ENCODE peak calls at places on chromosome 11, in four cellular contexts. M is WTC11, X is GM12878, Y is HepG2. Z is an unnamed sample.

GRCh38 chr11:121687961-121688566 is 235.3 kb upstream of the SORL1-AS1 start:
- DNase-seq in M (peak), X (no peak), Y (no peak), Z (no peak)

GRCh38 chr11:36213050-36213840 is 76.0 kb downstream of the COMMD9 start:
- DNase-seq in Y (no peak), X (no peak), M (no peak), Z (no peak)

GRCh38 chr11:123174196-123175183 is 20.6 kb downstream of the CLMP start:
- DNase-seq in X (no peak), M (no peak), Y (no peak), Z (no peak)

GRCh38 chr11:285021-285893 is 3.7 kb upstream of the PGGHG start:
- DNase-seq in X (no peak), M (peak), Y (no peak), Z (no peak)

GRCh38 chr11:94968334-94968958 is 4.9 kb downstream of the CWC15 start:
- DNase-seq in Y (peak), M (no peak), X (no peak), Z (no peak)

GRCh38 chr11:109423860-109424190 is 1.8 kb downstream of the C11orf87 start:
- DNase-seq in M (peak), X (no peak), Y (no peak), Z (no peak)

GRCh38 chr11:30749268-30749667 is 163.1 kb upstream of the MPPED2 start:
- DNase-seq in M (no peak), X (no peak), Y (no peak), Z (no peak)

GRCh38 chr11:1909524-1909923 is 10.0 kb upstream of the TNNT3 start:
- DNase-seq in Y (no peak), M (no peak), X (no peak), Z (no peak)

GRCh38 chr11:65280646-65281045 is 18.9 kb downstream of the POLA2 start:
- DNase-seq in Y (no peak), X (no peak), M (no peak), Z (no peak)
- TF ChIP-seq TCF7 in Y (no peak), X (no peak), M (no peak), Z (no peak)

GRCh38 chr11:73162196-73162740 is 20.1 kb upstream of the FCHSD2 start:
- DNase-seq in Y (no peak), M (no peak), X (no peak), Z (no peak)

GRCh38 chr11:73157141-73158010 is 15.3 kb upstream of the FCHSD2 start:
- DNase-seq in M (no peak), X (no peak), Y (peak), Z (no peak)

GRCh38 chr11:73159297-73159696 is 17.2 kb upstream of the FCHSD2 start:
- DNase-seq in X (no peak), Y (no peak), M (no peak), Z (no peak)

GRCh38 chr11:73158356-73159051 is 16.4 kb upstream of the FCHSD2 start:
- DNase-seq in Y (peak), M (no peak), X (no peak), Z (no peak)

DNA sequence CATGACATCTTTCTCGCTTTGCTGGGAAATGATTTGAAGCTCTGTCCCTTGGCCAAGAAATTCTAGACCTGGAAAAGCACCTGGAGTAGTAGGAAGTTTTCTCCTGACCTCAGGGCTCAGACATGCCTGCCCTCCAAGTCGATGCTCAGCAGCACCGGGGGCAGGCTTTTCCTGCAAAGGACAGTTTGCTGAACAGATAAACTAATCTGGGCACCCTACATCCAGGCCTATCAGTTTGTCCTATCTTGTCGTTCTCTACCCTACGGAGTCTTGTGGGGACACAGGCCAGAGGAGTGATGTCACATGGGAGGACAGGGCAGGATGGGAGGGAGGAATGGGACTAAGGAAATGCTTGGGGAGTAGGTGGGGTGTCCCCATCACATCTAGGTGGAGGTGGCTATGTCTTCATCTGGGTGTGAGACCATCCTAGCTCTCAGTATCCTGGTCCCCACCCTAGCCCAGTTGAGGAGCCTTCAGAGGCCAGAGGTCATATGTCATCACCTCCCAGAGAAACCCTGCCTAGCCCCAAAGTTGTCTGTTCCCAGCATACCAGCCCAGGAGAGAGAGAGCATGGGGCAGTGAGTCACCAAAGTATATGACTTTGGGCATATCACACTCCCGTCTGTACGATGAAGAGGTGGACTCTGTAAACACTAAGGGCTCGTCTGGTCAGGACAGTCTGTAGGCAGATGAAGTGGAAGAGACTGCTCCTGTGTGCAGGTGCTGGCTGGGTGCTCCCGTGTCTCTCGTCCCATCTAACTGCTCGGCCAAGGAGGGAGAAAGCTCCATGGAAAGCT is 18.1 kb upstream of the FCHSD2 start:
- DNase-seq in M (no peak), X (no peak), Y (no peak), Z (no peak)
- TF ChIP-seq CREB1 in M (no peak), X (no peak), Y (no peak), Z (no peak)

GRCh38 chr11:129917231-129917630 is 21.9 kb upstream of the NFRKB start:
- DNase-seq in Y (no peak), X (no peak), M (no peak), Z (no peak)
- TF ChIP-seq TCF7 in Y (no peak), X (no peak), M (no peak), Z (no peak)

GRCh38 chr11:82858556-82859091 is 41.6 kb downstream of the PRCP start:
- DNase-seq in Y (no peak), M (no peak), X (no peak), Z (no peak)
- TF ChIP-seq CREB1 in Y (no peak), M (no peak), X (no peak), Z (no peak)

GRCh38 chr11:27464155-27464759 is 8.3 kb downstream of the LGR4 start:
- DNase-seq in Y (no peak), M (no peak), X (no peak), Z (no peak)
- TF ChIP-seq TCF7 in Y (no peak), M (no peak), X (no peak), Z (no peak)

DNA sequence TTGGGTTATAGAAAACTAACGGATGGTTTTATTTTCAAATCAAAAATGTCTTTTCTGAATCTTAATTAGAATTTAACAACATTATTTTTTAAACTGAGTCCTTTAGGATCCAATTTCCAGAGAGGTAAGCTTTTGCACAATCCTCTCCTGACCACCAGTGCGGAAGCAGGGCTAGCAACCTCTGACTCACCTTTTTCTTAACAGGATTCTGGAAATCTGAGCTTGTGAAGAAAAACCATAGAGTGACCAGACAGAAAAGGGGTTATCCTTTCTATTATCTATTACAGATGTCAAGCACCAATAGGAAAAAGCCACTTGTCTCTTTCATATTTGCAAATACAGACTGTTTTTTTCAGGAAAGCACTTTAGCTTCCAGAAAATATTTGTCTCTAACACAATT is 25.3 kb downstream of the ALG9 start:
- DNase-seq in X (no peak), M (no peak), Y (no peak), Z (no peak)
- TF ChIP-seq CREB1 in X (no peak), M (no peak), Y (no peak), Z (no peak)

GRCh38 chr11:72013765-72014711 is 15.3 kb downstream of the IL18BP start:
- DNase-seq in M (no peak), Y (no peak), X (no peak), Z (no peak)

GRCh38 chr11:72010529-72011233 is 12.0 kb downstream of the IL18BP start:
- DNase-seq in Y (no peak), M (no peak), X (no peak), Z (no peak)

GRCh38 chr11:72014761-72015320 is 16.1 kb downstream of the IL18BP start:
- DNase-seq in Y (no peak), X (no peak), M (no peak), Z (no peak)

GRCh38 chr11:72012091-72012630 is 13.5 kb downstream of the IL18BP start:
- DNase-seq in Y (no peak), M (no peak), X (no peak), Z (no peak)

DNA sequence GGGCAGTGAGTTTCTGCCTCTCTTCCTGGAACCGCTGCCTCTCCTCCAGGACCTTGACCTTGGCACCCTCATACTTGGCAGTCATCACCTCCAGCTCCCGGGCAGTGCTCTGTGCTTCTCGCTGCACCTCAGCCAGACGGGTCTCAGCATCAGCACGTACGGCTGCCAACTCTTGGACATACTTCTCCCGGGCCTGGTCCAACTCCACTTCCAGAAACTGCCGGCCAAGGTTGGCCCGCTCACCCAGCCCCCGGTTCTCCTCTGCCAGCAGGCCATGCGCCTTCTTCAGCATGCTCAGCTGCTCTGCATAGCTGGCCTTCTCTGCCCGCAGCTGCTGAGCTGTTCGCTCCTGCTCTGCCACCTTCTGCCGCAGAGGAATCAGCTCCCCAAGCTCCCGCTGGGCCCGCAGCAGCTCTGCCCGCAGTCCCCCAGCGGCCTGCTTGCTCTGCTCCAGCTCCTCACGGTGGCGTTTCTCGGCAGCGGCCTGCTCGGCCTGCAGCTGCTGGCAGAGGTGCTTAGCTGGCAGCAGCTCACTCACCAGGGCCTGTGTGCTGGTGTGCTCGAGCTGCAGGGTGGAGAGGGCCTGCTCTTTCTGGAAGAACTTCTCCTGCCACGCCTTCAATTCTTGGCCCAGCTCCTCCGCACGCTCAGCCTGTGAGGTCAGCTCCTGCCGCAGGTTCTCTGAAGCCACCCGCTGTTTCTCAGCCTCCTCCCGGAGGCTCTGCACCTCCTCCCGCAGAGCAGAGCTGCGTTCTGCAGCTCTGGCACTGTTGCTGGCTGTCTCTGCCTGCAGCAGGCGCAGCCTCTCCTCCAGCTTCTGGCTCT is 14.4 kb downstream of the IL18BP start:
- DNase-seq in X (no peak), M (no peak), Y (no peak), Z (no peak)
- TF ChIP-seq TCF7 in X (no peak), M (no peak), Y (no peak), Z (no peak)

GRCh38 chr11:9955387-9955786 is 291.5 kb downstream of the SWAP70 start:
- DNase-seq in X (no peak), Y (no peak), M (no peak), Z (no peak)

GRCh38 chr11:9956483-9956882 is 292.6 kb downstream of the SWAP70 start:
- DNase-seq in X (no peak), M (no peak), Y (no peak), Z (no peak)

GRCh38 chr11:9951714-9952275 is 287.9 kb downstream of the SWAP70 start:
- DNase-seq in Y (no peak), M (no peak), X (no peak), Z (no peak)

GRCh38 chr11:9957072-9957471 is 293.2 kb downstream of the SWAP70 start:
- DNase-seq in X (no peak), Y (no peak), M (no peak), Z (no peak)

DNA sequence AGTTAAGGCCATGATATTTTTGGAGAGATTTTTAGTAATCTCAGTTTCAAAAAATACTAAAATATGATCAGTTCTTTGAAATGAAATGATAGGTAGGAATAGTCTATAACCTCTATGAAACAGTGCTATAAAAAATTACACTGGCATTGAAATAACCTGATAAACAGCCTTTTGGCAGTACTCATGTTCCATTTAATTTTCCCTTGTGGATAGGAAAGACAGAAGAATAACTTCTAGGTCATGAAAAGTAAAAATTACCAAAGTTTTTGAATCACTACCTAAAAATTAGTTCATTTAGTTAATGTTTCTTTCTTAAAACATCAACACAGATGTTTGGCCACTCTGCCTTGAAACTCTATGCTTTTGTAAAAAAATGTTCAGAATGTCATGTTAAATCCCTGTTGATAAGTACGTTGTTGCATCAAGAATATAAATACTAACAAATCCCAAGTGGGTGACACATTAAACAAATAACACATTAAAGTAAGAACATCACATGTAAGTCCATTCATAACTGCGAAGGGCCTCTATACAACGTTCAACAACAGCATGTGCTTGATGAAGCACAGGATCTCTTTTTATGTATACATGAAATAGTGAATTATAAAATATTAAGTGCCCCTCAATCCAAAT is 290.2 kb downstream of the SWAP70 start:
- DNase-seq in M (no peak), Y (no peak), X (no peak), Z (no peak)
- TF ChIP-seq CREB1 in M (no peak), Y (no peak), X (no peak), Z (no peak)

GRCh38 chr11:115656684-115657083 is 152.5 kb upstream of the CADM1 start:
- DNase-seq in Y (peak), X (no peak), M (no peak), Z (no peak)

GRCh38 chr11:115657586-115657985 is 153.4 kb upstream of the CADM1 start:
- DNase-seq in M (no peak), X (no peak), Y (no peak), Z (no peak)

GRCh38 chr11:115660072-115660805 is 156.0 kb upstream of the CADM1 start:
- DNase-seq in M (peak), Y (no peak), X (no peak), Z (no peak)

GRCh38 chr11:115656041-115656440 is 151.8 kb upstream of the CADM1 start:
- DNase-seq in X (no peak), M (no peak), Y (no peak), Z (no peak)

GRCh38 chr11:115659061-115659963 is 155.1 kb upstream of the CADM1 start:
- DNase-seq in Y (no peak), M (peak), X (no peak), Z (no peak)
- TF ChIP-seq TCF7 in Y (no peak), M (no peak), X (no peak), Z (no peak)